ENCODE peak calls at places on chromosomes 4 and X, in four cellular contexts. A is HepG2, T is SK-N-SH, J is K562. M is an unnamed sample.

GRCh38 chr4:1668488-1668840 is 15.6 kb downstream of the FAM53A start:
- DNase-seq in A (no peak), T (peak; percentile 5), J (no peak), M (no peak)

GRCh38 chrX:148049441-148049840 is 68.3 kb downstream of the FMR1NB start:
- DNase-seq in A (peak; percentile 22), T (peak; percentile 37), J (peak; percentile 35), M (no peak)

GRCh38 chr4:178275671-178276360 is 833.6 kb upstream of the AGA start:
- DNase-seq in A (no peak), T (peak; percentile 6), J (peak; percentile 1), M (no peak)

GRCh38 chrX:69189972-69190371 is 24.7 kb upstream of the PJA1 start:
- DNase-seq in A (no peak), T (no peak), J (no peak), M (no peak)

GRCh38 chr4:15182600-15183222 is 180.4 kb downstream of the CPEB2 start:
- DNase-seq in A (no peak), T (no peak), J (no peak), M (no peak)

GRCh38 chr4:1058198-1058996 is 47.0 kb downstream of the FGFRL1 start:
- DNase-seq in A (no peak), T (no peak), J (no peak), M (no peak)

GRCh38 chr4:162461952-162462351 is 298.2 kb upstream of the FSTL5 start:
- DNase-seq in A (no peak), T (peak; percentile 3), J (no peak), M (no peak)

GRCh38 chr4:72468904-72469502 is 100.0 kb downstream of the ADAMTS3 start:
- DNase-seq in A (peak; percentile 17), T (no peak), J (peak; percentile 40), M (no peak)

GRCh38 chrX:38055170-38055847 is 49.0 kb downstream of the SYTL5 start:
- DNase-seq in A (no peak), T (no peak), J (no peak), M (peak; percentile 45)

GRCh38 chr4:83054928-83055327 is 19.9 kb downstream of the COPS4 start:
- DNase-seq in A (no peak), T (peak; percentile 10), J (no peak), M (no peak)

GRCh38 chr4:94342713-94343112 is at the start of gene HPGDS:
- DNase-seq in A (no peak), T (no peak), J (no peak), M (no peak)

GRCh38 chrX:45775462-45775861 is 574.8 kb upstream of the DIPK2B start:
- DNase-seq in A (no peak), T (no peak), J (no peak), M (no peak)

GRCh38 chr4:25792200-25792791 is 70.5 kb downstream of the SEL1L3 start:
- DNase-seq in A (peak; percentile 51), T (peak; percentile 50), J (peak; percentile 61), M (no peak)

GRCh38 chr4:74157116-74157742 is 689 bp upstream of the MTHFD2L start:
- DNase-seq in A (peak; percentile 12), T (no peak), J (peak; percentile 39), M (no peak)

GRCh38 chr4:182465114-182465513 is 221.9 kb downstream of the TENM3 start:
- DNase-seq in A (no peak), T (no peak), J (no peak), M (no peak)

GRCh38 chr4:76087007-76087769 is 12.7 kb downstream of the ART3 start:
- DNase-seq in A (peak; percentile 86), T (peak; percentile 51), J (peak; percentile 84), M (no peak)

GRCh38 chr4:184100297-184100885 is 117.3 kb downstream of the ENPP6 start:
- DNase-seq in A (no peak), T (peak; percentile 93), J (peak; percentile 57), M (no peak)

GRCh38 chr4:177107288-177107901 is 202.3 kb upstream of the NEIL3 start:
- DNase-seq in A (no peak), T (no peak), J (no peak), M (no peak)

GRCh38 chrX:40331766-40332165 is 234.0 kb upstream of the BCOR start:
- DNase-seq in A (no peak), T (no peak), J (no peak), M (no peak)

GRCh38 chr4:96642486-96642885 is 802.6 kb downstream of the PDHA2 start:
- DNase-seq in A (no peak), T (no peak), J (no peak), M (no peak)

GRCh38 chr4:8647094-8647570 is 54.6 kb downstream of the CPZ start:
- DNase-seq in A (no peak), T (no peak), J (no peak), M (no peak)

GRCh38 chr4:64409300-64409699 is at the start of gene TECRL:
- DNase-seq in A (no peak), T (no peak), J (no peak), M (no peak)

GRCh38 chr4:39936565-39937418 is 40.9 kb downstream of the PDS5A start:
- DNase-seq in A (no peak), T (no peak), J (no peak), M (no peak)

GRCh38 chr4:148030486-148030885 is 298.6 kb downstream of the ARHGAP10 start:
- DNase-seq in A (no peak), T (no peak), J (no peak), M (no peak)

GRCh38 chr4:96916731-96917130 is 1076.8 kb downstream of the PDHA2 start:
- DNase-seq in A (no peak), T (peak; percentile 1), J (no peak), M (no peak)

GRCh38 chrX:129938081-129938480 is 32.1 kb downstream of the UTP14A start:
- DNase-seq in A (no peak), T (no peak), J (no peak), M (no peak)

GRCh38 chr4:126705271-126705670 is 927.5 kb upstream of the INTU start:
- DNase-seq in A (no peak), T (no peak), J (no peak), M (no peak)

GRCh38 chr4:84545093-84545492 is 37.8 kb upstream of the CDS1 start:
- DNase-seq in A (no peak), T (no peak), J (no peak), M (no peak)

GRCh38 chr4:30460818-30461217 is 259.4 kb upstream of the PCDH7 start:
- DNase-seq in A (no peak), T (no peak), J (no peak), M (no peak)

GRCh38 chrX:48737940-48738339 is 23.6 kb upstream of the GLOD5 start:
- DNase-seq in A (no peak), T (no peak), J (peak; percentile 19), M (no peak)

GRCh38 chr4:26375589-26375988 is 54.8 kb downstream of the RBPJ start:
- DNase-seq in A (no peak), T (no peak), J (no peak), M (no peak)

GRCh38 chr4:113998531-113998930 is 19.1 kb upstream of the ARSJ start:
- DNase-seq in A (no peak), T (no peak), J (no peak), M (no peak)

GRCh38 chrX:153379971-153380581 is 21.1 kb downstream of the PNMA6E start:
- DNase-seq in A (no peak), T (peak; percentile 47), J (peak; percentile 65), M (no peak)
- TF ChIP-seq NFIC in A (no peak), T (no peak), J (peak; percentile 94), M (no peak)

GRCh38 chr4:5870701-5871100 is 22.2 kb downstream of the CRMP1 start:
- DNase-seq in A (no peak), T (no peak), J (no peak), M (no peak)

GRCh38 chr4:5870220-5870619 is 22.7 kb downstream of the CRMP1 start:
- DNase-seq in A (no peak), T (no peak), J (no peak), M (no peak)

GRCh38 chr4:5865896-5866599 is 26.8 kb downstream of the CRMP1 start:
- DNase-seq in A (no peak), T (no peak), J (no peak), M (no peak)

GRCh38 chr4:5863461-5864113 is 29.3 kb downstream of the CRMP1 start:
- DNase-seq in A (no peak), T (no peak), J (no peak), M (no peak)

DNA sequence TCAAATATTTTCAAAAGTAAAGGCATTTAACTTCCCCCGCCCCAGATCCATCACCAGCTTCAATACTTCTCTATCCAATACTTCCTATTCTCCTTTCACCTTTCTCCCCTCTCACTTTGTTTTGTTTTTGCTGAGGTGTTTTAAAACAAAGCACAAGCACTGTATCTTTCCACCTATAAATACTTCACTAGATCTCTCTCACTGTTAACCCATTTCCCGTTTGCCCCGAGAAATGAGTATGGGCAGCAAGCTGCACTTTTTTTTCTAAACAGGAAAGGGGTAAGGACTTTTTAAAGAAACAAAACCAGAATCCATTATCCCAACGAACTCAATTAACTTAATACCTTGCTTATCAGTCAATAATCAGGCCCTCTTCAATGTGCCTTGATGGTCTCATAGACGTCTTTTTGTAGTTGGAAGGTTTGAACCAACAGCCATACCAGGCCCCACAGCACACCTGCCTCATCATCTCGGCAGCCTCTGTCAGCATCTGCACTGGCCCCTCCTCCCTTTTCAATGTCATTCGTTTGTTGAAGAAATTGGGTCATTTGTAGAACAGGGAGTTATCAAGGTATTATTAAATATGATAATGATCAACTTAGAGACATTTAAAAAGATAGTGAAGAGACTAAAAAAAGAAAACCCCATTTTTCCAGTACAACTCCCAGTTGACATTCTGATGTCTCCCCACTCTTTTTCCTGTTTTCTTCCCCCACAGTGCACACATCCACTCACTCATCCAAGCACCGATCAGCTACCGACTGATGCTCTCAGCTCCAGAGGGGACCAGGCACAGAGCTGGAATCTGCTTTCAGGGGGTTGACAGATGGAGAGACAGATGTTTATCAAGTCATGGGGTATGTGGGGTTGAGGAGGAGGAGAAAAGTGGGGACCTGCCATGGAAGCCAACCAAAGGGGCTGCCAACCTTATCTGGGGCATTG is 25.8 kb downstream of the CRMP1 start:
- DNase-seq in A (no peak), T (no peak), J (no peak), M (no peak)
- TF ChIP-seq NFIC in A (no peak), T (no peak), J (no peak), M (no peak)

DNA sequence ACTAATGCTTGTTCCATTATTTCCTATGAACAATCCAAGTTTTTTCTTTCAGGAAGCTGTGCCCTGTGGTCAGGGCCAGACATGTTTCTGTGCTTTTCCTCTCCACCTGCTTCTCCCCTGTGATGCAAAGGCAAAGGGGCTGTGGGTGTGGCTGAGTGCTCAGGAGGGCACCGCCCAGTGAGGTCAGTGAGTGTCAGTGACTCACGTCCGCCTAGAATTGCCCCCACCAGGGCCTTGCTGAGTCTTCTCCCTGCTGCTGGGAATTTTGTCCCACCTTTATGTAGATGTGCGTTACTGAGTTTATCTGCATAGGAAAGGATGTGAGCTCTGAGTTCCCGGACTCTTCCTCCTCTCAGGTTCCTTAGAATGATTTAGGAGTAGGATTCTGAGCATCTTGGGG is 283.2 kb downstream of the DCHS2 start:
- DNase-seq in A (no peak), T (no peak), J (peak; percentile 78), M (no peak)
- TF ChIP-seq NFIC in A (no peak), T (no peak), J (no peak), M (no peak)

GRCh38 chr4:168654206-168655174 is 157.6 kb downstream of the PALLD start:
- DNase-seq in A (no peak), T (no peak), J (no peak), M (no peak)
- TF ChIP-seq NFIC in A (no peak), T (no peak), J (no peak), M (no peak)